ENCODE peak calls at places on chromosomes 11 and 22, in nine cellular contexts. P, A, M, S, T, B, U, J and H are unnamed samples.

GRCh38 chr22:26713823-26714449 is 56.5 kb downstream of the MIAT start:
- DNase-seq in J (no peak), A (no peak), S (no peak), M (no peak), U (no peak), T (no peak), P (peak), B (peak), H (no peak)

GRCh38 chr11:72598901-72599300 is 75.3 kb downstream of the PDE2A start:
- DNase-seq in U (no peak), A (no peak), T (no peak), P (peak), B (no peak), M (no peak), J (no peak), S (peak), H (no peak)

GRCh38 chr22:24824250-24824649 is 18.2 kb downstream of the SGSM1 start:
- DNase-seq in B (no peak), U (no peak), P (no peak), A (no peak), M (no peak), J (no peak), T (no peak), S (no peak), H (no peak)

GRCh38 chr22:19634206-19634536 is 80.1 kb upstream of the SEPTIN5 start:
- DNase-seq in U (no peak), P (no peak), M (no peak), B (no peak), A (no peak), J (no peak), S (no peak), T (no peak), H (no peak)

GRCh38 chr11:44911031-44911814 is 39.5 kb downstream of the TP53I11 start:
- DNase-seq in T (peak), S (peak), B (peak), A (peak), P (peak), J (peak), M (peak), U (peak), H (peak)

GRCh38 chr22:22519591-22519990 is 479 bp downstream of the ZNF280A start:
- DNase-seq in J (no peak), U (no peak), T (no peak), S (no peak), A (no peak), P (no peak), M (no peak), B (no peak), H (no peak)

GRCh38 chr11:8527939-8528338 is 66.1 kb downstream of the STK33 start:
- DNase-seq in J (no peak), U (no peak), T (no peak), S (no peak), M (no peak), A (no peak), B (no peak), P (no peak), H (no peak)

GRCh38 chr11:79040348-79040747 is 400.5 kb downstream of the TENM4 start:
- DNase-seq in M (no peak), U (no peak), J (no peak), P (peak), B (peak), A (no peak), S (no peak), T (no peak), H (no peak)

GRCh38 chr11:121500275-121500674 is 47.5 kb upstream of the SORL1-AS1 start:
- DNase-seq in A (no peak), U (no peak), T (no peak), J (no peak), M (no peak), S (no peak), B (no peak), P (no peak), H (no peak)

GRCh38 chr22:37566329-37566837 is 6.1 kb downstream of the CDC42EP1 start:
- DNase-seq in U (peak), B (no peak), M (no peak), P (no peak), T (peak), S (no peak), J (no peak), A (peak), H (peak)

GRCh38 chr11:126431401-126432064 is 76.0 kb downstream of the ST3GAL4 start:
- DNase-seq in U (no peak), T (no peak), P (peak), J (no peak), A (no peak), B (peak), S (peak), M (no peak), H (no peak)

GRCh38 chr22:43402128-43402527 is 9.7 kb upstream of the MPPED1 start:
- DNase-seq in U (no peak), A (no peak), B (no peak), J (no peak), S (no peak), P (no peak), T (no peak), M (no peak), H (no peak)

GRCh38 chr11:61009392-61010275 is 38.2 kb downstream of the CD6 start:
- DNase-seq in A (no peak), T (no peak), J (no peak), S (no peak), U (no peak), M (no peak), B (no peak), P (no peak), H (no peak)

GRCh38 chr11:73252577-73253191 is 19.5 kb upstream of the P2RY6 start:
- DNase-seq in P (no peak), A (no peak), S (no peak), B (no peak), J (no peak), T (no peak), M (no peak), U (no peak), H (no peak)

GRCh38 chr11:2383823-2384722 is 7.0 kb downstream of the CD81 start:
- DNase-seq in P (no peak), S (no peak), A (no peak), J (no peak), U (peak), T (peak), B (no peak), M (no peak), H (peak)

GRCh38 chr22:45096256-45096907 is 67.3 kb upstream of the NUP50 start:
- DNase-seq in M (peak), J (peak), U (peak), T (peak), B (peak), P (peak), A (peak), S (peak), H (peak)

GRCh38 chr11:16843307-16843706 is 104.9 kb downstream of the C11orf58 start:
- DNase-seq in P (peak), U (no peak), J (no peak), A (no peak), T (no peak), B (peak), M (peak), S (no peak), H (no peak)

GRCh38 chr11:83299681-83300080 is 13.5 kb upstream of the CCDC90B start:
- DNase-seq in S (no peak), A (no peak), M (no peak), P (no peak), T (no peak), U (no peak), B (no peak), J (no peak), H (no peak)

GRCh38 chr11:8287297-8288070 is 23.8 kb upstream of the LMO1 start:
- DNase-seq in P (no peak), A (no peak), M (no peak), T (no peak), U (no peak), B (no peak), J (no peak), S (no peak), H (no peak)

GRCh38 chr11:122659676-122660571 is 4.4 kb downstream of the UBASH3B start:
- DNase-seq in J (no peak), T (no peak), S (no peak), B (no peak), U (no peak), A (no peak), P (no peak), M (no peak), H (no peak)

GRCh38 chr11:63667993-63668392 is 3.2 kb downstream of the ATL3 start:
- DNase-seq in S (no peak), J (no peak), U (no peak), B (peak), A (no peak), M (no peak), P (peak), T (no peak), H (no peak)

GRCh38 chr22:49914256-49914655 is 4.0 kb downstream of the ALG12 start:
- DNase-seq in A (no peak), P (no peak), T (no peak), B (no peak), M (no peak), S (no peak), U (no peak), J (no peak), H (no peak)

GRCh38 chr11:130145975-130146776 is 13.4 kb upstream of the ST14 start:
- DNase-seq in B (peak), J (no peak), U (no peak), P (no peak), M (no peak), A (no peak), T (no peak), S (peak), H (no peak)